ENCODE peak calls at places on chromosomes 3 and 15, in six cellular contexts. L, G, X, C, E and T are unnamed samples.

GRCh38 chr3:12916159-12916558 is 74.8 kb upstream of the RPL32 start:
- DNase-seq in X (no peak), C (peak; percentile 54), G (no peak), L (no peak), E (no peak), T (no peak)

GRCh38 chr3:171774516-171774915 is 35.8 kb downstream of the PLD1 start:
- DNase-seq in G (no peak), L (no peak), X (no peak), C (no peak), E (no peak), T (no peak)

GRCh38 chr3:44782891-44783290 is 21.3 kb downstream of the KIF15 start:
- DNase-seq in C (no peak), X (no peak), G (no peak), L (no peak), E (no peak), T (no peak)

GRCh38 chr3:195178124-195178910 is 92.6 kb downstream of the XXYLT1 start:
- DNase-seq in L (peak; percentile 32), E (no peak), G (no peak), C (no peak), X (peak; percentile 49), T (no peak)

GRCh38 chr15:38049876-38050275 is 115.4 kb downstream of the TMCO5A start:
- DNase-seq in G (no peak), L (no peak), C (no peak), X (no peak), E (peak; percentile 46), T (no peak)

GRCh38 chr15:38176155-38176554 is 76.5 kb upstream of the SPRED1 start:
- DNase-seq in L (no peak), E (peak; percentile 37), X (no peak), C (no peak), G (no peak), T (no peak)

GRCh38 chr3:129026728-129027543 is 25.8 kb downstream of the EFCC1 start:
- DNase-seq in E (peak; percentile 80), L (peak; percentile 84), C (peak; percentile 91), X (peak; percentile 90), G (peak; percentile 90), T (peak; percentile 95)

GRCh38 chr3:47476330-47476626 is 537 bp upstream of the SCAP start:
- DNase-seq in C (no peak), X (no peak), E (no peak), L (no peak), G (no peak), T (no peak)

GRCh38 chr3:175187586-175187985 is 328.5 kb downstream of the NAALADL2 start:
- DNase-seq in L (no peak), C (no peak), G (no peak), E (no peak), X (no peak), T (no peak)

GRCh38 chr3:61914277-61914676 is 352.9 kb downstream of the PTPRG start:
- DNase-seq in X (no peak), E (no peak), G (no peak), L (no peak), C (no peak), T (no peak)

GRCh38 chr3:173653781-173654180 is 256.2 kb downstream of the NLGN1 start:
- DNase-seq in E (peak; percentile 20), L (no peak), C (no peak), X (no peak), G (no peak), T (no peak)

GRCh38 chr3:151047636-151048035 is 37.8 kb upstream of the MED12L start:
- DNase-seq in E (no peak), L (no peak), X (no peak), C (no peak), G (no peak), T (no peak)

GRCh38 chr3:4587061-4587837 is 94.1 kb downstream of the ITPR1 start:
- DNase-seq in E (peak; percentile 25), X (no peak), C (no peak), G (no peak), L (no peak), T (no peak)

GRCh38 chr3:129595544-129596193 is 10.8 kb downstream of the PLXND1 start:
- DNase-seq in G (no peak), C (no peak), L (no peak), E (no peak), X (no peak), T (no peak)

GRCh38 chr3:126339466-126339865 is 17.7 kb downstream of the KLF15 start:
- DNase-seq in X (no peak), E (no peak), G (no peak), L (no peak), C (no peak), T (no peak)

GRCh38 chr3:8985876-8986275 is 22.6 kb upstream of the RAD18 start:
- DNase-seq in E (no peak), C (no peak), X (no peak), L (no peak), G (no peak), T (no peak)

GRCh38 chr3:190692256-190692655 is 170.2 kb downstream of the GMNC start:
- DNase-seq in G (no peak), X (no peak), E (no peak), C (no peak), L (no peak), T (no peak)

GRCh38 chr15:36769110-36769509 is 189.7 kb downstream of the CDIN1 start:
- DNase-seq in L (no peak), C (no peak), G (no peak), E (no peak), X (no peak), T (no peak)

GRCh38 chr3:48678056-48678455 is 7.7 kb downstream of the NCKIPSD start:
- DNase-seq in C (no peak), L (no peak), G (no peak), E (no peak), X (no peak), T (no peak)

GRCh38 chr3:174332413-174332812 is 526.7 kb upstream of the NAALADL2 start:
- DNase-seq in X (no peak), L (no peak), G (no peak), C (no peak), E (no peak), T (no peak)

GRCh38 chr15:74831813-74832495 is 5.5 kb downstream of the CPLX3 start:
- DNase-seq in X (no peak), G (peak; percentile 83), E (no peak), C (no peak), L (no peak), T (no peak)

GRCh38 chr3:140942221-140943104 is 827 bp downstream of the SLC25A36 start:
- DNase-seq in X (peak; percentile 61), L (peak; percentile 36), E (peak; percentile 61), G (peak; percentile 77), C (peak; percentile 39), T (peak; percentile 82)

GRCh38 chr15:77749998-77750540 is 117.4 kb upstream of the LINGO1 start:
- DNase-seq in C (no peak), L (no peak), E (no peak), G (no peak), X (no peak), T (no peak)

DNA sequence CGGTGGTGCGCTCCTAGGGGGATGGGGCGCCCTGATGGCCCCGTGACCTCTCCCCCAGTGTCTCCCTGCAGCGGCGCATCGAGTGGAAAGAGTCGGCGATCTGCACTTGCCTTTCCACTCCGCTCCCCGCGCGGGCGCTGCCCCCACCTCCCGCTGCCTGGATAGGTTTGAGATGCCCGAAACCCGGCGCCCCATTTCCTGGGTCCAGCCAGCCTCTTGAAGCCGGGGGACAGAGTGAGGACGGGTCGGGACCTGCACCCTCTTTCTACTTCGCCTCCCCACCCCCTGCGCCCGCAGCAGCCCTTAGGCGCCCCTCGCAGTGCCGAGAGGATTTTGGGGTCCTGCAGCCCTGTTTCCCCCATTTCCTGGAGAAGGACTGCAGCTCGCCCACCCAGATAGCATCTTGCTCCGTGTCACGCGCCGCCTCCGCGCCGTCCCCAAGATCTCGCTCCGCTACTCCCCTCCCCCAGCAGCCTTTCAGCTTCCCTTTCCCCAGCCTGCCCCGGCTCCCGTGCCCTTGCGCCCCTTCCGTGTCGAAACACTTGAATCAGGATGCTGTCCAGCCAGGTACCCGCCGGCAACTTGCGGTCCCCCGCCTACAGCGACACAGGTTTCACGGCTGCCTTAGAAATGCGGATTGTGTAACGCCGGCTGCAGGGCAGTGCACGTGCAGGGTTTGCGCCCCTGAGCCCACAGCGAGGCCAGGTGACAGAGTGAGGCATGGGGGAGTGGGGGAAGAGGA is 519 bp downstream of the ABHD6 start:
- DNase-seq in G (peak; percentile 63), L (peak; percentile 65), E (no peak), X (peak; percentile 58), C (peak; percentile 29), T (peak; percentile 82)
- TF ChIP-seq CTCF in G (no peak), L (no peak), E (no peak), X (no peak), C (no peak), T (no peak)

GRCh38 chr3:192090586-192090985 is 629.6 kb downstream of the PYDC2 start:
- DNase-seq in X (no peak), L (no peak), G (no peak), E (peak; percentile 15), C (no peak), T (no peak)
- TF ChIP-seq CTCF in X (no peak), L (no peak), G (no peak), E (no peak), C (no peak), T (no peak)

DNA sequence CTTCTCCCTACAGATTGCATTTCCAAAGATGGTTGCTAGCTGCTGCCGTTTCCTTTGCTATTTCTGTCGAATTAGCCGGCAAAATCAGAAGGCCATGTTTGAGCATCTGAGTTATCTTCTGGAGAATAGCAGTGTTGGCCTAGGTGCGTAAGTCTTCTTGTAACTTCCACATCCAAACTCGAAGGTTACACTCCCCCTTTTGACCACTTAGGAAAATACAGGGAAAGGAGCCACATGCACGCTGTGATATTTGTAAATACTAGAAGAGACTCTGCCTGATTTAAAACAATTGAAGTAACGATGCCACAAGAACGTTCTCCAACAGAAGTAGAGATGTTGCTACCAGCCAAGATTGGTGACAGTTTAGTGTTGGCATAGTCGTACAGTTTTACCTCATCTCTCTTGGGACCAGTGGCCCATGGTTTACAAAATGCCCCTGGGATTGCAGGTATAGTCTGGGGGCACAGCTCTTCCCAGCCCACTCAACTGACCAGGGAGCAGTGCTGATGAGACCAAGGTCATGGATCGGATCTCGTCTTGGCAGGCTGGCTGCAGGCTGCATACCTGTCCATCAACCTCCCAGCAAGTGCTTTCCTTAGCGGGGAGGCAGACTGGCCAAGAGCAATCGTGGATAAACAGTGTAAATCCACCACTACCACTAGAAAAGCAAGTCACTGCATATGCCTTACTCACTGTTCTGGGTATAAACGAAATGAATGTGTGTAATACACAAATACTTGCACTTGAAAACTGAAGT is 268.4 kb upstream of the CHRM5 start:
- DNase-seq in X (no peak), G (no peak), L (no peak), C (no peak), E (peak; percentile 7), T (no peak)
- TF ChIP-seq CTCF in X (no peak), G (no peak), L (no peak), C (no peak), E (peak; percentile 21), T (no peak)

DNA sequence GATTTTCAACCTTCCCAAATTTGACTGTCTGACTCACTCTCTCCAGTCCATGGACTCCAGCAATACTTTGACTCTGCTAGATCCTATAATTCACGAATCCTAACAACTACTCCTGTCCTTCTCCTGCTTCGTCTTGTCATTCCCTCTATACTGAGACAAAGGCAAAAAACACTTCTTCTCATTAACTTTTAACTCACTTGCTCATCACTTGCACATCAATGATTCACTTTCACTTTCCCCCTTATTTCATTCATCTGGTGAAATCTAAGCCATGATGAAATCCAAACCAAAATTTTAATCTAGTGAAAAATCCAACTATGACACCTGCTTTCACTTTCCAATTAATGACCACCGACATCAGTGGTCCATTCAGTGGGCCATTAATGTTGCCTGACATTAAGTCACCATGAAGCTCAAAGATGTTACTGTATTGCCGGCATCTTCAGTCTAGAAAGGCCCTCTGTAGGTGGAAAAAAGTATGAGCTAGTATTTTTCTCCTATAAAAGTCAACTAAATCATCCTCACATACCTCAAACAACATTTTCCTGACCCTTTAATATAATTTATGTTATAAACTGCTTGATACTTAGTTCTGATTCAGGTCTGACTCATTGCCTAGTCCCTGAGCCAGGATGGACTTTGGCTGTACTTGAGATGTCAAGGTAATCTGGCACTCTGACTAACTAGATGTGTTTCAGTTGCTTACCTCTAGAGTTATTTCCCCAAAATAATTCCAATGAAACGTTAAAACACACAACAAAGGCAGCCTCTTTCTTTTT is 158.6 kb downstream of the CNTN6 start:
- DNase-seq in E (peak; percentile 24), X (no peak), G (no peak), L (peak; percentile 20), C (no peak), T (no peak)
- TF ChIP-seq CTCF in E (peak; percentile 15), X (no peak), G (no peak), L (no peak), C (no peak), T (no peak)